ENCODE peak calls at places on chromosomes 1 and 21, in ten cellular contexts. F is psoas muscle, U is HFFc6, H is body of pancreas, S is progenitor cell of endocrine pancreas, N is fibroblast of mammary gland, D is esophagus muscularis mucosa, W is GM10248, L is WTC11, G is IMR-90. Y is an unnamed sample.
A peak's percentile ranks its signal among the peaks of the same experiment; 100 is the strongest.

GRCh38 chr1:47411441-47411840 is 4.6 kb upstream of the FOXE3 start:
- DNase-seq in F (no peak), U (no peak), H (no peak), S (no peak), N (no peak), D (no peak), W (no peak), L (no peak), G (peak; percentile 61), Y (no peak)

GRCh38 chr1:1116701-1117468 is 996 bp upstream of the C1orf159 start:
- DNase-seq in F (no peak), U (no peak), H (no peak), S (no peak), N (no peak), D (no peak), W (no peak), L (no peak), G (no peak), Y (no peak)

GRCh38 chr1:36175137-36176095 is 19.5 kb downstream of the MAP7D1 start:
- DNase-seq in F (peak; percentile 64), U (peak; percentile 66), H (peak; percentile 83), S (no peak), N (no peak), D (no peak), W (no peak), L (no peak), G (peak; percentile 56), Y (no peak)

GRCh38 chr1:199970125-199970524 is 57.4 kb upstream of the NR5A2 start:
- DNase-seq in F (no peak), U (no peak), H (no peak), S (no peak), N (no peak), D (no peak), W (no peak), L (no peak), G (no peak), Y (no peak)

GRCh38 chr21:25361097-25361496 is 246.2 kb downstream of the MRPL39 start:
- DNase-seq in F (no peak), U (no peak), H (no peak), S (no peak), N (no peak), D (no peak), W (no peak), L (no peak), G (no peak), Y (no peak)

GRCh38 chr1:208335386-208335785 is 91.2 kb upstream of the PLXNA2 start:
- DNase-seq in F (no peak), U (no peak), H (no peak), S (no peak), N (no peak), D (no peak), W (no peak), L (no peak), G (no peak), Y (no peak)

GRCh38 chr21:28136687-28137086 is 856.0 kb downstream of the LTN1 start:
- DNase-seq in F (no peak), U (peak; percentile 65), H (no peak), S (no peak), N (no peak), D (no peak), W (no peak), L (no peak), G (no peak), Y (no peak)

GRCh38 chr1:53498555-53499142 is 39.5 kb downstream of the DMRTB1 start:
- DNase-seq in F (no peak), U (peak; percentile 33), H (no peak), S (no peak), N (peak; percentile 47), D (no peak), W (no peak), L (no peak), G (peak; percentile 49), Y (no peak)

GRCh38 chr1:118627435-118627834 is 360.7 kb downstream of the TBX15 start:
- DNase-seq in F (no peak), U (no peak), H (no peak), S (no peak), N (peak; percentile 35), D (no peak), W (no peak), L (no peak), G (no peak), Y (no peak)

GRCh38 chr1:20216574-20216973 is 30.3 kb upstream of the PLA2G2C start:
- DNase-seq in F (no peak), U (peak; percentile 2), H (no peak), S (no peak), N (peak; percentile 40), D (no peak), W (peak; percentile 70), L (no peak), G (peak; percentile 10), Y (no peak)
- TF ChIP-seq CTCF in F (no peak), U (peak; percentile 54), H (peak; percentile 21), S (peak; percentile 36), N (peak; percentile 55), D (peak; percentile 13), W (peak; percentile 52), L (no peak), G (peak; percentile 34), Y (no peak)

GRCh38 chr1:21472861-21473260 is 32.9 kb downstream of the NBPF3 start:
- DNase-seq in F (no peak), U (no peak), H (no peak), S (no peak), N (no peak), D (peak; percentile 68), W (no peak), L (no peak), G (no peak), Y (no peak)
- TF ChIP-seq CTCF in F (no peak), U (no peak), H (no peak), S (no peak), N (no peak), D (no peak), W (no peak), L (no peak), G (no peak), Y (no peak)

GRCh38 chr1:56578963-56579875 is at the start of gene PLPP3:
- DNase-seq in F (peak; percentile 83), U (peak; percentile 86), H (peak; percentile 89), S (peak; percentile 51), N (peak; percentile 96), D (peak; percentile 98), W (peak; percentile 31), L (peak; percentile 78), G (peak; percentile 94), Y (peak; percentile 80)
- TF ChIP-seq CTCF in F (peak; percentile 30), U (peak; percentile 75), H (peak; percentile 73), S (peak; percentile 68), N (peak; percentile 54), D (peak; percentile 53), W (peak; percentile 8), L (no peak), G (peak; percentile 61), Y (peak; percentile 63)

GRCh38 chr1:210696709-210697108 is 368.0 kb downstream of the HHAT start:
- DNase-seq in F (no peak), U (peak; percentile 11), H (no peak), S (no peak), N (no peak), D (no peak), W (peak; percentile 59), L (no peak), G (no peak), Y (no peak)
- TF ChIP-seq CTCF in F (no peak), U (no peak), H (no peak), S (no peak), N (no peak), D (no peak), W (no peak), L (no peak), G (no peak), Y (no peak)

GRCh38 chr1:166839600-166840308 is 479 bp downstream of the POGK start:
- DNase-seq in F (peak; percentile 72), U (peak; percentile 25), H (peak; percentile 51), S (peak; percentile 23), N (peak; percentile 25), D (no peak), W (peak; percentile 63), L (peak; percentile 65), G (peak; percentile 19), Y (peak; percentile 66)
- TF ChIP-seq CTCF in F (peak; percentile 11), U (peak; percentile 48), H (peak; percentile 21), S (peak; percentile 42), N (peak; percentile 22), D (peak; percentile 22), W (peak; percentile 42), L (no peak), G (peak; percentile 23), Y (peak; percentile 40)

DNA sequence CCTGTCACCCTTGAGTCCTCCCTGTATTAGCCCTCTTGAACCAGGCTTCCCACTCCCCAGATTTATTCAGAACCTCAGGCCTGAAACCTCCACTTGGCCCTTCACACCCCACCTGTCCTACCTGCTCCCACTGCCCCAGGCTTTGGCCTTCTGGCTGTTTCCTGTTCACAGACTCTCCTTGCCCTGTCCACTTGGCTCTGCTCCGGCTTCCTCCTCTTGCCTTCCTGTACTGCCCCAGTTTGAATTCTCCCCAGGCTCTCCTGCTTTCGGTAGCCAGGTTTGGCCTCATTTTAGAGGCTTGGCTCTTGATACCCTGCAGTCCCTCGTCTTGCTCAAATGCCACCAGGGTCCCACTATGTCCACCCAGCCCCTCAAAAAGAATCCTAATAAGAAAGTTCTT is 385.2 kb downstream of the KCNH1 start:
- DNase-seq in F (no peak), U (no peak), H (no peak), S (no peak), N (no peak), D (no peak), W (no peak), L (no peak), G (no peak), Y (no peak)
- TF ChIP-seq CTCF in F (no peak), U (no peak), H (no peak), S (no peak), N (no peak), D (no peak), W (no peak), L (no peak), G (no peak), Y (no peak)

GRCh38 chr1:3945222-3945621 is 45.1 kb upstream of the C1orf174 start:
- DNase-seq in F (no peak), U (no peak), H (no peak), S (no peak), N (no peak), D (no peak), W (no peak), L (no peak), G (no peak), Y (no peak)
- TF ChIP-seq CTCF in F (no peak), U (no peak), H (no peak), S (no peak), N (no peak), D (no peak), W (no peak), L (no peak), G (no peak), Y (no peak)

DNA sequence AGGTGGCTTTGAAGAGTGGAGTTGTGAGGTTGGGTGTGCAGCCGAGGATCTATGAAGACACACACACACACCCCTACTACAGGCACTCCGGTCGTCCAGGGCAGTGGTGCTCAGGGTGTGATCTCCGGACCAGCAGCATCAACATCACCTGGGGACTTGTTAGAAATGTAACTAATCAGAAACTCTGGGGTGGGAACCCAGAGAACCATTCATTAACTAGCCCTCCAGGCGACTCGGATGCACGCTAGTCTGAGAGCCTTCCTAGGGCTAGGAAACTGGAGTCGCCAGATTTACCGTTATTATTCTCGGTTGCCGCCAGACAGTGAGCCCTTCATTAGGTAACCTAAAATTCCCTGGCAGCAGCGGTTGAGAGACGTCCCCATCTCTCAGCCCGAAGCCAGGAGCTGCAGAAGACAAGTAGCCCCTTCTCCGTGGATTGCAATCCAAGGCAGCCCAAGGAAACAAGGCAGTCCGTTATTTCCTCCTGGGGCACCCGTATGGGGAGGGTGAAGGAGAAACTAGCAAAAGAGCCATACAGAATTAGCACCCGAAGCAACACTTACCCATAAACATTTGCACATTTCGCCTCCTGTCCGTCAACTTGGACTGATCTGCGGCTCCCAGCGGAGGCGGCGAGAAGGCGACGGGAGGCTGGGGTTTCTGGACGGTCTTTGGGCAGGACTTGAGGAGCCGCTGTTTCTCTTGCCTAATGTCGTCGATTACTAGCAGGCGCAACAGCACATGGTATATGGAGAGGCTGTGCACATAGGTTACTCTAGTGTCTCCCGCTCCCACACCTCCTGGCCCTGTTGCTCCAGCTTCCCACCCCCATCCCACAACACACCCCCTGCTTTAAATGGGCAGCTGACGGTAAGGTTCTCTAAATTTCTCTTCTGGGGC is 2.9 kb upstream of the CCN1 start:
- DNase-seq in F (peak; percentile 31), U (no peak), H (peak; percentile 32), S (no peak), N (peak; percentile 82), D (peak; percentile 92), W (peak; percentile 24), L (no peak), G (no peak), Y (peak; percentile 48)
- TF ChIP-seq CTCF in F (no peak), U (no peak), H (no peak), S (no peak), N (peak; percentile 0), D (no peak), W (no peak), L (no peak), G (no peak), Y (no peak)

Y was measured in Calu3.